ENCODE peak calls at places on chromosomes 1 and 21, in five cellular contexts. Z is A549, H is body of pancreas, C is right lobe of liver, B is sigmoid colon. F is an unnamed sample.
A peak's percentile ranks its signal among the peaks of the same experiment; 100 is the strongest.

GRCh38 chr1:164813781-164814180 is 254.8 kb downstream of the PBX1 start:
- DNase-seq in Z (no peak), H (no peak), C (no peak), B (no peak), F (no peak)

GRCh38 chr1:219792337-219793021 is 135.9 kb downstream of the SLC30A10 start:
- DNase-seq in Z (no peak), H (no peak), C (no peak), B (no peak), F (no peak)

GRCh38 chr1:219790834-219791615 is 137.3 kb downstream of the SLC30A10 start:
- DNase-seq in Z (no peak), H (no peak), C (no peak), B (no peak), F (no peak)

GRCh38 chr1:2981388-2981787 is 39.9 kb upstream of the ACTRT2 start:
- DNase-seq in Z (no peak), H (no peak), C (no peak), B (peak; percentile 37), F (no peak)

GRCh38 chr21:43001316-43001715 is 27.0 kb downstream of the PKNOX1 start:
- DNase-seq in Z (no peak), H (no peak), C (no peak), B (peak; percentile 91), F (peak; percentile 37)

GRCh38 chr21:45152265-45152746 is 77.9 kb downstream of the ADARB1 start:
- DNase-seq in Z (no peak), H (no peak), C (no peak), B (peak; percentile 80), F (no peak)

GRCh38 chr21:38858429-38859205 is 52.9 kb downstream of the ETS2 start:
- DNase-seq in Z (no peak), H (no peak), C (no peak), B (no peak), F (no peak)

GRCh38 chr1:155086182-155086741 is 7.6 kb downstream of the EFNA3 start:
- DNase-seq in Z (peak; percentile 69), H (peak; percentile 77), C (peak; percentile 78), B (peak; percentile 86), F (peak; percentile 75)

GRCh38 chr1:36382669-36383068 is 3.1 kb downstream of the STK40 start:
- DNase-seq in Z (no peak), H (no peak), C (no peak), B (no peak), F (no peak)

GRCh38 chr1:150010388-150011115 is at the start of gene OTUD7B:
- DNase-seq in Z (peak; percentile 89), H (peak; percentile 88), C (peak; percentile 94), B (peak; percentile 94), F (peak; percentile 91)

GRCh38 chr1:5974631-5975030 is 17.6 kb downstream of the NPHP4 start:
- DNase-seq in Z (no peak), H (no peak), C (no peak), B (peak; percentile 33), F (no peak)

GRCh38 chr1:202365092-202365815 is 16.8 kb downstream of the PPP1R12B start:
- DNase-seq in Z (no peak), H (no peak), C (no peak), B (no peak), F (no peak)

GRCh38 chr1:110870721-110871388 is 2.1 kb upstream of the CD53 start:
- DNase-seq in Z (no peak), H (no peak), C (no peak), B (no peak), F (no peak)

GRCh38 chr1:51189421-51190073 is 46.5 kb upstream of the RNF11 start:
- DNase-seq in Z (peak; percentile 62), H (peak; percentile 33), C (no peak), B (no peak), F (peak; percentile 20)

GRCh38 chr1:176559474-176560390 is 96.8 kb downstream of the PAPPA2 start:
- DNase-seq in Z (peak; percentile 56), H (peak; percentile 56), C (no peak), B (peak; percentile 75), F (peak; percentile 60)

GRCh38 chr1:54884135-54884586 is 2.8 kb downstream of the DHCR24 start:
- DNase-seq in Z (no peak), H (no peak), C (no peak), B (no peak), F (no peak)

GRCh38 chr1:88946845-88947244 is 45.6 kb downstream of the KYAT3 start:
- DNase-seq in Z (no peak), H (no peak), C (no peak), B (no peak), F (no peak)

GRCh38 chr1:203185061-203185461 is 1.4 kb downstream of the CHI3L1 start:
- DNase-seq in Z (no peak), H (no peak), C (no peak), B (no peak), F (no peak)

DNA sequence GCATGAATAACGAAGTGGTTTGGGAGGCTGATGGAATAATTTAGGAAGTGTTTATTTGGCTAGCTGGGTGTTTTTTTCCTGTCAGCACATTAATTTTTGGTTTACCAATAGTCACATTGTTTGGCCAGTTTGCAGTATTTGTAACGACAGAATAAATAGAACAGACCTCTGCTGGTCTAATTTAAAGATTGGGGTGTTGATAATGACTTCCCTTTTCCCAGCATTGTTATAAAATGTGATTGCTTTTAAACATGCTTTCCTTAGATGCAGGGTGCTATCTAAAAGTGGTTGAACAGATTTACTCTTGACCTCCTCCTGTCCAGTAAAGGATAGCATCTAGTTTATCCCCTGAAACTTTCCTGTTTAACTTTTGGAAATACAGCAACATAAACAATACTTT is 132.1 kb downstream of the C1orf21 start:
- DNase-seq in Z (no peak), H (no peak), C (no peak), B (no peak), F (no peak)
- H3K27ac ChIP-seq in Z (no peak overlapping the region), H (no peak overlapping the region), C (no peak overlapping the region), B (no peak overlapping the region), F (peak overlapping the region; percentile 40)

GRCh38 chr1:151061012-151061401 is 810 bp downstream of the MLLT11 start:
- DNase-seq in Z (peak; percentile 64), H (no peak), C (no peak), B (peak; percentile 52), F (no peak)

GRCh38 chr1:151058682-151059341 is 610 bp downstream of the CDC42SE1 start:
- DNase-seq in Z (no peak), H (peak; percentile 70), C (no peak), B (peak; percentile 71), F (peak; percentile 45)

GRCh38 chr1:151061704-151062103 is 1.5 kb downstream of the MLLT11 start:
- DNase-seq in Z (no peak), H (no peak), C (no peak), B (no peak), F (no peak)

GRCh38 chr1:151059342-151060240 is at the start of gene CDC42SE1:
- DNase-seq in Z (peak; percentile 88), H (peak; percentile 79), C (peak; percentile 88), B (peak; percentile 92), F (peak; percentile 82)

DNA sequence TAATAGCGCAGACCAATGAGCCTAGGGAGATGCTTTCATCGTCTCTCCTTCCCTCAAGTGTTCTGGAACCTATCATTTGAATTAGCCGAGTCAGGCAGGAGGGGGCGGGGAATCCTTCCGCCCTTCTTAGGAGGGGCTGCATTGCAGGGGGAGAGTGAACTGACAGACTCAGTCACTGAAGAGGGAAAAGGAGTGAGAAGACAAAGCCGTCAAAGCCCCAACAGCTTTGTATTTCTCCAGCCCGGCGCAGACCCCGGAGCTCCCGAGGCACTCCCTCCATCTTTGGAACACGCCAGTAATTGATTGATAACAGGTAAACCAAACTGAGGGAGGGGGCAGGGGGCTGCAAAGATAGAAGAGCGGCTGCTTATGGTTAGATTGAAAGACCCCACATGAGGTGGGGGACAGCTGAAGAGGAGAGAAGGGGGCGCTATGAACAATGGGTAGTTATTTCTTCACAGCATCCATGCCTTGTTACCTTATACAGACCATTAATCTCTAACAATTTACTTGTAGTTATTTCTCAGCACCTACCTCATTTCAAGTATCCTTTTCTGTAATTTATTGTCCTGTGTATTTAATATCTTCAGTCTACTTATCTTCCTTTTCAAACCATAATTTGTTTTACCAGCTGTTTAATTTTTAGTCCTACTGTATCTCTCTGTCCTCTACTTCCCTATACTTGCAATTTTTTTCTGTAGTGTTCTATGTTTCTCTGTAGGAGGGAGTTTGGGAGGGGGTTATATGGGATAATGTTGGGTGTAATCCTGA is at the start of gene MLLT11:
- DNase-seq in Z (peak; percentile 73), H (no peak), C (no peak), B (peak; percentile 84), F (peak; percentile 81)
- TF ChIP-seq POLR2A in Z (peak; percentile 60), H (no peak), C (no peak), B (peak; percentile 19), F (peak; percentile 39)

GRCh38 chr21:41929248-41929647 is 24.6 kb downstream of the C2CD2 start:
- DNase-seq in Z (no peak), H (no peak), C (no peak), B (peak; percentile 60), F (no peak)

GRCh38 chr21:41926807-41927171 is 27.0 kb downstream of the C2CD2 start:
- DNase-seq in Z (no peak), H (no peak), C (no peak), B (peak; percentile 17), F (no peak)

GRCh38 chr21:41928621-41929220 is 25.1 kb downstream of the C2CD2 start:
- DNase-seq in Z (no peak), H (no peak), C (no peak), B (peak; percentile 54), F (no peak)

GRCh38 chr21:41926068-41926806 is 27.6 kb downstream of the C2CD2 start:
- DNase-seq in Z (no peak), H (peak; percentile 42), C (no peak), B (peak; percentile 57), F (no peak)

DNA sequence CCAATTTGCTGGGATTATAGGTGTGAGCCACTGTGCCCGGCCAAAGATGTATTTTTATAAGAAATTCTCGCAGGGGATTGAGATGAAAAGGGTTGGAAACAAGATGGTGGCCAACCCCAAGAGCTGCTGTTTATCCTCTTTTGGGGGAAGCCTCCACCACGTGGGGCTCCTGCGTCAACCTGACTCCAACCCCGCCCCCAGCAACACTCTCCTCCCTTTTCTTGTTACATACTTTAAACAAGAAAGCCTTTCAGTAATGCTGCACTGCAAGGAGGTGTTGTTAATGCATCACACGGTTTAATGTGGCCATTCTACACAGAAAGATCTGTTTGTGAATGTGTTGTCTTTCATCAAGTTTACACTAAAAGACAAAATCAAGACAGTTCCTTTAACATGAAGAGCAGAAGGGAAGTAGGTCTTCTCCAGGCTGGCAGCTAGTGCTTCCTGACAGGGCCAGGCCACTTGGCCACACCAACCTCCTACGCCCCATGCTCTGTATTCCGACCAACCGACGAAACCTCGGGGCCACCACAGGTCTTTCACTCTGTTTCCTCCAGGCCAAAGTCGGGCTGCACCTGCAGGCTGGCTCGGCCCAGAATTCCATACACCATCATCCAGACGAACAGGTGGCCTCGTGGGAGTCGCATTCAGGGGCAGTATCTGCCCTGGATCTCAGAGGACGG is 25.9 kb downstream of the C2CD2 start:
- DNase-seq in Z (no peak), H (no peak), C (no peak), B (peak; percentile 61), F (no peak)
- H3K4me1 ChIP-seq in Z (peaks cover 32% of the 10 kb centered on the region), H (peaks cover 41% of the 10 kb centered on the region), C (peaks cover 17% of the 10 kb centered on the region), B (peaks cover 60% of the 10 kb centered on the region), F (no peaks in the 10 kb centered on the region)

GRCh38 chr21:35227774-35228173 is 178.7 kb upstream of the RUNX1 start:
- DNase-seq in Z (no peak), H (no peak), C (no peak), B (no peak), F (no peak)
- H3K27ac ChIP-seq in Z (no peak overlapping the region), H (no peak overlapping the region), C (no peak overlapping the region), B (no peak overlapping the region), F (no peak overlapping the region)

GRCh38 chr21:46635324-46636180 is at the start of gene PRMT2:
- DNase-seq in Z (peak; percentile 96), H (peak; percentile 97), C (peak; percentile 99), B (peak; percentile 99), F (peak; percentile 98)
- TF ChIP-seq POLR2A in Z (peak; percentile 67), H (peak; percentile 91), C (peak; percentile 86), B (peak; percentile 77), F (peak; percentile 97)